ENCODE peak calls at places on chromosomes 16 and 17, in six cellular contexts. One of them, this sample, is unnamed.

GRCh38 chr16:2537451-2538379 is at the start of gene PDPK1:
- DNase-seq in OCI-LY7: peak; percentile 97
- DNase-seq in fibroblast of the aortic adventitia: peak; percentile 90
- DNase-seq in cardiac fibroblast: peak; percentile 93
- DNase-seq in CD8-positive, alpha-beta T cell: peak; percentile 91
- DNase-seq in esophagus squamous epithelium: no peak
- DNase-seq in this sample: peak; percentile 65

GRCh38 chr17:4605826-4606225 is 21.5 kb downstream of the SMTNL2 start:
- DNase-seq in OCI-LY7: no peak
- DNase-seq in fibroblast of the aortic adventitia: no peak
- DNase-seq in cardiac fibroblast: peak; percentile 54
- DNase-seq in CD8-positive, alpha-beta T cell: no peak
- DNase-seq in esophagus squamous epithelium: no peak
- DNase-seq in this sample: no peak

GRCh38 chr16:68374961-68375660 is 64.3 kb downstream of the PRMT7 start:
- DNase-seq in OCI-LY7: no peak
- DNase-seq in fibroblast of the aortic adventitia: no peak
- DNase-seq in cardiac fibroblast: no peak
- DNase-seq in CD8-positive, alpha-beta T cell: no peak
- DNase-seq in esophagus squamous epithelium: no peak
- DNase-seq in this sample: no peak

GRCh38 chr17:56064506-56064905 is 88.8 kb upstream of the ANKFN1 start:
- DNase-seq in OCI-LY7: no peak
- DNase-seq in fibroblast of the aortic adventitia: no peak
- DNase-seq in cardiac fibroblast: no peak
- DNase-seq in CD8-positive, alpha-beta T cell: no peak
- DNase-seq in esophagus squamous epithelium: no peak
- DNase-seq in this sample: no peak

GRCh38 chr17:3594056-3594810 is 15.0 kb downstream of the TRPV1 start:
- DNase-seq in OCI-LY7: no peak
- DNase-seq in fibroblast of the aortic adventitia: peak; percentile 39
- DNase-seq in cardiac fibroblast: peak; percentile 68
- DNase-seq in CD8-positive, alpha-beta T cell: no peak
- DNase-seq in esophagus squamous epithelium: no peak
- DNase-seq in this sample: peak; percentile 43

GRCh38 chr17:74369221-74369620 is 1.9 kb downstream of the GPR142 start:
- DNase-seq in OCI-LY7: peak; percentile 38
- DNase-seq in fibroblast of the aortic adventitia: no peak
- DNase-seq in cardiac fibroblast: no peak
- DNase-seq in CD8-positive, alpha-beta T cell: peak; percentile 71
- DNase-seq in esophagus squamous epithelium: no peak
- DNase-seq in this sample: no peak

GRCh38 chr16:87815567-87815966 is 49.8 kb upstream of the KLHDC4 start:
- DNase-seq in OCI-LY7: no peak
- DNase-seq in fibroblast of the aortic adventitia: no peak
- DNase-seq in cardiac fibroblast: no peak
- DNase-seq in CD8-positive, alpha-beta T cell: no peak
- DNase-seq in esophagus squamous epithelium: no peak
- DNase-seq in this sample: no peak

GRCh38 chr16:11015607-11016006 is 71.2 kb downstream of the CLEC16A start:
- DNase-seq in OCI-LY7: no peak
- DNase-seq in fibroblast of the aortic adventitia: no peak
- DNase-seq in cardiac fibroblast: no peak
- DNase-seq in CD8-positive, alpha-beta T cell: no peak
- DNase-seq in esophagus squamous epithelium: no peak
- DNase-seq in this sample: no peak

GRCh38 chr16:8996891-8997290 is 33.2 kb upstream of the USP7 start:
- DNase-seq in OCI-LY7: no peak
- DNase-seq in fibroblast of the aortic adventitia: no peak
- DNase-seq in cardiac fibroblast: no peak
- DNase-seq in CD8-positive, alpha-beta T cell: no peak
- DNase-seq in esophagus squamous epithelium: no peak
- DNase-seq in this sample: no peak

GRCh38 chr17:51356084-51356410 is 95.7 kb downstream of the UTP18 start:
- DNase-seq in OCI-LY7: no peak
- DNase-seq in fibroblast of the aortic adventitia: no peak
- DNase-seq in cardiac fibroblast: no peak
- DNase-seq in CD8-positive, alpha-beta T cell: no peak
- DNase-seq in esophagus squamous epithelium: no peak
- DNase-seq in this sample: no peak

GRCh38 chr16:27355610-27356009 is 41.8 kb downstream of the IL4R start:
- DNase-seq in OCI-LY7: peak; percentile 35
- DNase-seq in fibroblast of the aortic adventitia: peak; percentile 32
- DNase-seq in cardiac fibroblast: peak; percentile 71
- DNase-seq in CD8-positive, alpha-beta T cell: peak; percentile 37
- DNase-seq in esophagus squamous epithelium: no peak
- DNase-seq in this sample: no peak

GRCh38 chr16:56320081-56320480 is 105.3 kb downstream of the AMFR start:
- DNase-seq in OCI-LY7: no peak
- DNase-seq in fibroblast of the aortic adventitia: no peak
- DNase-seq in cardiac fibroblast: no peak
- DNase-seq in CD8-positive, alpha-beta T cell: no peak
- DNase-seq in esophagus squamous epithelium: no peak
- DNase-seq in this sample: no peak

GRCh38 chr17:44079877-44080821 is 9.6 kb downstream of the G6PC3 start:
- DNase-seq in OCI-LY7: peak; percentile 8
- DNase-seq in fibroblast of the aortic adventitia: no peak
- DNase-seq in cardiac fibroblast: no peak
- DNase-seq in CD8-positive, alpha-beta T cell: no peak
- DNase-seq in esophagus squamous epithelium: no peak
- DNase-seq in this sample: no peak

GRCh38 chr16:621526-622105 is 9.2 kb upstream of the WFIKKN1 start:
- DNase-seq in OCI-LY7: no peak
- DNase-seq in fibroblast of the aortic adventitia: no peak
- DNase-seq in cardiac fibroblast: no peak
- DNase-seq in CD8-positive, alpha-beta T cell: no peak
- DNase-seq in esophagus squamous epithelium: no peak
- DNase-seq in this sample: no peak

GRCh38 chr16:54488729-54489128 is 202.1 kb upstream of the IRX3 start:
- DNase-seq in OCI-LY7: no peak
- DNase-seq in fibroblast of the aortic adventitia: peak; percentile 23
- DNase-seq in cardiac fibroblast: peak; percentile 12
- DNase-seq in CD8-positive, alpha-beta T cell: no peak
- DNase-seq in esophagus squamous epithelium: no peak
- DNase-seq in this sample: no peak

DNA sequence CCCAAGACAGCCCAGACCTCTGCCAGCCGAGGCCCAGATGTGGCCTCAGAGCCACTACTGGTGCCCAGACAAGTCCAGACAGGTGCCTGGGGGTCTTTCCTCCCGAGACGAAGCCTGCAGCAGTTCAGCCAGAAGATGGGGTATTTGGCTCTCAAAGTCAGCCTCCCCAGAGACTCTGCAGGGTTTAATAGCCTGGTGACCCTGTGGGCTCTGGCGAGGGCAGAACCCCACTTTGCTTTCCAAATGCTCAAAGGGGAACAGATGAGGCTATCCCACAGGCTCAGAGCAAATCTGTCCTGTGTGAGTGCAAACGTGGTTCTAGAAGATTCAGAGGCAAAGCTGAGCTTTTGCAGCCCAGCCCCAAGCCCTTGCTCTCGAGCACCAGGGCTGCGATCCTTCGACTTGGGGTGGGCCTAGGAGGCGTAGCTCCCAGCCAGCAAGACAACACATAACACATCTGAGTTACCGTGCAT is 236.0 kb downstream of the MRTFB start:
- DNase-seq in OCI-LY7: peak; percentile 68
- DNase-seq in fibroblast of the aortic adventitia: no peak
- DNase-seq in cardiac fibroblast: no peak
- DNase-seq in CD8-positive, alpha-beta T cell: no peak
- DNase-seq in esophagus squamous epithelium: no peak
- DNase-seq in this sample: no peak
- H3K4me3 ChIP-seq in OCI-LY7: peak overlapping the region; percentile 99
- H3K4me3 ChIP-seq in fibroblast of the aortic adventitia: no peak overlapping the region
- H3K4me3 ChIP-seq in cardiac fibroblast: no peak overlapping the region
- H3K4me3 ChIP-seq in CD8-positive, alpha-beta T cell: no peak overlapping the region
- H3K4me3 ChIP-seq in esophagus squamous epithelium: peak overlapping the region; percentile 26
- H3K4me3 ChIP-seq in this sample: no peak overlapping the region

GRCh38 chr16:57944961-57945739 is 25.8 kb downstream of the CNGB1 start:
- DNase-seq in OCI-LY7: no peak
- DNase-seq in fibroblast of the aortic adventitia: no peak
- DNase-seq in cardiac fibroblast: no peak
- DNase-seq in CD8-positive, alpha-beta T cell: no peak
- DNase-seq in esophagus squamous epithelium: no peak
- DNase-seq in this sample: no peak

GRCh38 chr16:57946181-57946801 is 24.6 kb downstream of the CNGB1 start:
- DNase-seq in OCI-LY7: no peak
- DNase-seq in fibroblast of the aortic adventitia: no peak
- DNase-seq in cardiac fibroblast: no peak
- DNase-seq in CD8-positive, alpha-beta T cell: no peak
- DNase-seq in esophagus squamous epithelium: no peak
- DNase-seq in this sample: no peak

GRCh38 chr16:57948027-57948426 is 22.9 kb downstream of the CNGB1 start:
- DNase-seq in OCI-LY7: no peak
- DNase-seq in fibroblast of the aortic adventitia: no peak
- DNase-seq in cardiac fibroblast: no peak
- DNase-seq in CD8-positive, alpha-beta T cell: no peak
- DNase-seq in esophagus squamous epithelium: no peak
- DNase-seq in this sample: no peak

GRCh38 chr16:57949013-57949412 is 21.9 kb downstream of the CNGB1 start:
- DNase-seq in OCI-LY7: no peak
- DNase-seq in fibroblast of the aortic adventitia: no peak
- DNase-seq in cardiac fibroblast: no peak
- DNase-seq in CD8-positive, alpha-beta T cell: no peak
- DNase-seq in esophagus squamous epithelium: no peak
- DNase-seq in this sample: no peak

GRCh38 chr16:57945740-57946138 is 25.2 kb downstream of the CNGB1 start:
- DNase-seq in OCI-LY7: no peak
- DNase-seq in fibroblast of the aortic adventitia: no peak
- DNase-seq in cardiac fibroblast: peak; percentile 37
- DNase-seq in CD8-positive, alpha-beta T cell: no peak
- DNase-seq in esophagus squamous epithelium: no peak
- DNase-seq in this sample: no peak
- TF ChIP-seq CTCF in OCI-LY7: peak; percentile 51
- TF ChIP-seq CTCF in fibroblast of the aortic adventitia: peak; percentile 11
- TF ChIP-seq CTCF in cardiac fibroblast: peak; percentile 32
- TF ChIP-seq CTCF in CD8-positive, alpha-beta T cell: no peak
- TF ChIP-seq CTCF in esophagus squamous epithelium: no peak
- TF ChIP-seq CTCF in this sample: peak; percentile 23

DNA sequence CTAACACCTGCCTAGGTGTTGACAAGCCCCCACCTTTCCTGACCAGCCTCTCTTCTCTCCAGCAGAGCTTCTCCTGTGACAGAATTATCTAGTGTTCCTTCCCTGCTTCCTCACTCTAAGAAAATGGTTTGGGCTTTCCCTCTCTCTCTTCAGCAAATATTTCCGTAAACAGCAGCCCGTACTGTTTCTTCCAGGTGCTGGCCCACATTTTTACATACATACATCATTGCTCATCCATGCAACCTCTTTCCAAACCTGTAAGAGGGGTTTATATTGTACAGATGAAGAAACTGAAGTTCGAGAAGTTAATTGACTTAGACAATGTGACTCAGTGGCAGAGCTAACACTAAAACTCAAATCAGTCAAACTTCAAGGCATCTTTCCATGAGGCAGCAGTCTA is 569 bp upstream of the TEKT3 start:
- DNase-seq in OCI-LY7: no peak
- DNase-seq in fibroblast of the aortic adventitia: no peak
- DNase-seq in cardiac fibroblast: no peak
- DNase-seq in CD8-positive, alpha-beta T cell: no peak
- DNase-seq in esophagus squamous epithelium: no peak
- DNase-seq in this sample: no peak
- H3K4me3 ChIP-seq in OCI-LY7: no peak overlapping the region
- H3K4me3 ChIP-seq in fibroblast of the aortic adventitia: peak overlapping the region; percentile 32
- H3K4me3 ChIP-seq in cardiac fibroblast: no peak overlapping the region
- H3K4me3 ChIP-seq in CD8-positive, alpha-beta T cell: no peak overlapping the region
- H3K4me3 ChIP-seq in esophagus squamous epithelium: peak overlapping the region; percentile 64
- H3K4me3 ChIP-seq in this sample: peak overlapping the region; percentile 42

GRCh38 chr16:30372037-30372712 is 1.9 kb upstream of the TBC1D10B start:
- DNase-seq in OCI-LY7: peak; percentile 77
- DNase-seq in fibroblast of the aortic adventitia: no peak
- DNase-seq in cardiac fibroblast: no peak
- DNase-seq in CD8-positive, alpha-beta T cell: no peak
- DNase-seq in esophagus squamous epithelium: no peak
- DNase-seq in this sample: no peak

GRCh38 chr16:30369938-30370443 is 303 bp downstream of the TBC1D10B start:
- DNase-seq in OCI-LY7: no peak
- DNase-seq in fibroblast of the aortic adventitia: no peak
- DNase-seq in cardiac fibroblast: no peak
- DNase-seq in CD8-positive, alpha-beta T cell: no peak
- DNase-seq in esophagus squamous epithelium: no peak
- DNase-seq in this sample: no peak

GRCh38 chr16:30371248-30371816 is 1.0 kb upstream of the TBC1D10B start:
- DNase-seq in OCI-LY7: no peak
- DNase-seq in fibroblast of the aortic adventitia: no peak
- DNase-seq in cardiac fibroblast: no peak
- DNase-seq in CD8-positive, alpha-beta T cell: no peak
- DNase-seq in esophagus squamous epithelium: no peak
- DNase-seq in this sample: no peak

GRCh38 chr16:30369091-30369937 is 980 bp downstream of the TBC1D10B start:
- DNase-seq in OCI-LY7: no peak
- DNase-seq in fibroblast of the aortic adventitia: no peak
- DNase-seq in cardiac fibroblast: peak; percentile 23
- DNase-seq in CD8-positive, alpha-beta T cell: peak; percentile 29
- DNase-seq in esophagus squamous epithelium: no peak
- DNase-seq in this sample: no peak

GRCh38 chr16:30370444-30371247 is at the start of gene TBC1D10B:
- DNase-seq in OCI-LY7: peak; percentile 100
- DNase-seq in fibroblast of the aortic adventitia: peak; percentile 100
- DNase-seq in cardiac fibroblast: peak; percentile 100
- DNase-seq in CD8-positive, alpha-beta T cell: peak; percentile 99
- DNase-seq in esophagus squamous epithelium: peak; percentile 100
- DNase-seq in this sample: peak; percentile 100
- TF ChIP-seq CTCF in OCI-LY7: peak; percentile 56
- TF ChIP-seq CTCF in fibroblast of the aortic adventitia: peak; percentile 29
- TF ChIP-seq CTCF in cardiac fibroblast: peak; percentile 25
- TF ChIP-seq CTCF in CD8-positive, alpha-beta T cell: no peak
- TF ChIP-seq CTCF in esophagus squamous epithelium: no peak
- TF ChIP-seq CTCF in this sample: peak; percentile 32

GRCh38 chr17:236641-237405 is 55.4 kb upstream of the DOC2B start:
- DNase-seq in OCI-LY7: no peak
- DNase-seq in fibroblast of the aortic adventitia: no peak
- DNase-seq in cardiac fibroblast: no peak
- DNase-seq in CD8-positive, alpha-beta T cell: no peak
- DNase-seq in esophagus squamous epithelium: no peak
- DNase-seq in this sample: no peak

GRCh38 chr17:235831-236640 is 54.6 kb upstream of the DOC2B start:
- DNase-seq in OCI-LY7: no peak
- DNase-seq in fibroblast of the aortic adventitia: no peak
- DNase-seq in cardiac fibroblast: no peak
- DNase-seq in CD8-positive, alpha-beta T cell: no peak
- DNase-seq in esophagus squamous epithelium: no peak
- DNase-seq in this sample: no peak

GRCh38 chr17:238964-239259 is 57.5 kb upstream of the DOC2B start:
- DNase-seq in OCI-LY7: no peak
- DNase-seq in fibroblast of the aortic adventitia: no peak
- DNase-seq in cardiac fibroblast: no peak
- DNase-seq in CD8-positive, alpha-beta T cell: no peak
- DNase-seq in esophagus squamous epithelium: no peak
- DNase-seq in this sample: no peak

GRCh38 chr17:238071-238963 is 56.9 kb upstream of the DOC2B start:
- DNase-seq in OCI-LY7: no peak
- DNase-seq in fibroblast of the aortic adventitia: no peak
- DNase-seq in cardiac fibroblast: no peak
- DNase-seq in CD8-positive, alpha-beta T cell: no peak
- DNase-seq in esophagus squamous epithelium: no peak
- DNase-seq in this sample: no peak

GRCh38 chr17:237406-237955 is 56.0 kb upstream of the DOC2B start:
- DNase-seq in OCI-LY7: no peak
- DNase-seq in fibroblast of the aortic adventitia: no peak
- DNase-seq in cardiac fibroblast: no peak
- DNase-seq in CD8-positive, alpha-beta T cell: no peak
- DNase-seq in esophagus squamous epithelium: no peak
- DNase-seq in this sample: no peak
- H3K4me3 ChIP-seq in OCI-LY7: no peak overlapping the region
- H3K4me3 ChIP-seq in fibroblast of the aortic adventitia: no peak overlapping the region
- H3K4me3 ChIP-seq in cardiac fibroblast: no peak overlapping the region
- H3K4me3 ChIP-seq in CD8-positive, alpha-beta T cell: no peak overlapping the region
- H3K4me3 ChIP-seq in esophagus squamous epithelium: no peak overlapping the region
- H3K4me3 ChIP-seq in this sample: no peak overlapping the region

GRCh38 chr16:65429504-65430149 is 307.8 kb upstream of the CDH11 start:
- DNase-seq in OCI-LY7: no peak
- DNase-seq in fibroblast of the aortic adventitia: no peak
- DNase-seq in cardiac fibroblast: no peak
- DNase-seq in CD8-positive, alpha-beta T cell: no peak
- DNase-seq in esophagus squamous epithelium: no peak
- DNase-seq in this sample: no peak
- TF ChIP-seq CTCF in OCI-LY7: no peak
- TF ChIP-seq CTCF in fibroblast of the aortic adventitia: no peak
- TF ChIP-seq CTCF in cardiac fibroblast: no peak
- TF ChIP-seq CTCF in CD8-positive, alpha-beta T cell: no peak
- TF ChIP-seq CTCF in esophagus squamous epithelium: no peak
- TF ChIP-seq CTCF in this sample: no peak